ENCODE peak calls at places on chromosomes 13 and 19, in six cellular contexts. L is IMR-90, C is mesothelial cell of epicardium, D is Peyer's patch, N is GM20000, A is colonic mucosa. Z is an unnamed sample.

GRCh38 chr19:3360494-3361383 is 5.6 kb upstream of the NFIC start:
- DNase-seq in D (peak), C (no peak), N (peak), L (no peak), A (peak), Z (no peak)

GRCh38 chr13:74135306-74136088 is 1.3 kb upstream of the KLF12 start:
- DNase-seq in A (peak), L (peak), N (peak), C (peak), D (peak), Z (peak)

GRCh38 chr13:97976551-97977375 is 23.3 kb downstream of the IPO5 start:
- DNase-seq in L (no peak), D (no peak), N (no peak), C (no peak), A (peak), Z (no peak)

GRCh38 chr13:107867701-107868661 is 347.4 kb downstream of the LIG4 start:
- DNase-seq in L (peak), D (no peak), N (peak), C (peak), A (no peak), Z (peak)

GRCh38 chr13:37457594-37457993 is 141.0 kb downstream of the POSTN start:
- DNase-seq in C (no peak), A (no peak), N (no peak), L (peak), D (no peak), Z (no peak)

GRCh38 chr13:95360464-95361097 is 59.3 kb upstream of the ABCC4 start:
- DNase-seq in C (no peak), L (peak), D (no peak), A (no peak), N (no peak), Z (no peak)

GRCh38 chr13:52070929-52071523 is 46.5 kb downstream of the UTP14C start:
- DNase-seq in A (no peak), N (no peak), D (no peak), L (peak), C (no peak), Z (no peak)

GRCh38 chr13:54486421-54487166 is 1458.0 kb downstream of the OLFM4 start:
- DNase-seq in D (no peak), N (no peak), C (no peak), L (no peak), A (no peak), Z (no peak)

GRCh38 chr13:80458546-80458945 is 117.6 kb upstream of the SPRY2 start:
- DNase-seq in C (no peak), A (no peak), L (no peak), N (no peak), D (no peak), Z (no peak)

GRCh38 chr13:101875717-101876393 is 423.4 kb downstream of the ITGBL1 start:
- DNase-seq in L (peak), C (no peak), D (no peak), N (no peak), A (no peak), Z (no peak)

GRCh38 chr19:3210347-3211017 is 14.0 kb upstream of the CELF5 start:
- DNase-seq in A (peak), L (no peak), N (peak), D (peak), C (peak), Z (no peak)

GRCh38 chr19:46759817-46760333 is 13.6 kb upstream of the STRN4 start:
- DNase-seq in D (no peak), A (no peak), C (no peak), N (no peak), L (peak), Z (no peak)

GRCh38 chr19:27672309-27673047 is 1540.5 kb downstream of the UQCRFS1 start:
- DNase-seq in L (no peak), C (no peak), A (no peak), N (no peak), D (no peak), Z (peak)

GRCh38 chr19:10701955-10702307 is 692 bp downstream of the QTRT1 start:
- DNase-seq in N (peak), C (peak), A (peak), D (peak), L (no peak), Z (no peak)

GRCh38 chr13:23020246-23020843 is 160.4 kb upstream of the SGCG start:
- DNase-seq in D (no peak), N (peak), C (peak), A (peak), L (peak), Z (no peak)

GRCh38 chr13:71751074-71751473 is 115.9 kb downstream of the DACH1 start:
- DNase-seq in A (no peak), C (no peak), N (no peak), L (no peak), D (no peak), Z (no peak)

GRCh38 chr19:41302624-41303351 is 7.2 kb upstream of the CCDC97 start:
- DNase-seq in A (no peak), D (peak), C (no peak), N (peak), L (no peak), Z (no peak)

GRCh38 chr13:83895994-83896580 is 13.8 kb upstream of the SLITRK1 start:
- DNase-seq in C (no peak), N (no peak), D (no peak), L (peak), A (no peak), Z (no peak)

GRCh38 chr19:10352764-10353671 is 13.6 kb upstream of the ICAM3 start:
- DNase-seq in A (peak), D (no peak), L (no peak), C (peak), N (no peak), Z (no peak)

GRCh38 chr19:12946092-12946845 is 607 bp downstream of the RAD23A start:
- DNase-seq in D (peak), L (peak), C (peak), A (peak), N (peak), Z (peak)

GRCh38 chr13:95378603-95379002 is 77.4 kb upstream of the ABCC4 start:
- DNase-seq in D (no peak), L (no peak), A (no peak), C (no peak), N (no peak), Z (no peak)

GRCh38 chr19:28577666-28578065 is 635.3 kb downstream of the UQCRFS1 start:
- DNase-seq in L (no peak), N (no peak), D (no peak), A (no peak), C (no peak), Z (no peak)

GRCh38 chr19:48632692-48633147 is 4.5 kb downstream of the DBP start:
- DNase-seq in L (peak), C (no peak), A (no peak), N (no peak), D (no peak), Z (no peak)

GRCh38 chr19:54137913-54138776 is 583 bp downstream of the CNOT3 start:
- DNase-seq in L (no peak), N (no peak), C (no peak), A (peak), D (no peak), Z (no peak)

GRCh38 chr19:35002037-35002535 is 2.0 kb downstream of the GRAMD1A start:
- DNase-seq in A (no peak), D (no peak), N (peak), L (no peak), C (no peak), Z (no peak)

GRCh38 chr19:10644351-10645007 is 9.7 kb upstream of the ILF3 start:
- DNase-seq in C (peak), A (peak), N (peak), L (peak), D (peak), Z (peak)

GRCh38 chr19:34336781-34337271 is 28.2 kb upstream of the GPI start:
- DNase-seq in L (peak), C (no peak), D (no peak), N (peak), A (no peak), Z (no peak)

GRCh38 chr19:39335168-39335567 is 675 bp downstream of the GMFG start:
- DNase-seq in C (no peak), A (no peak), D (no peak), N (peak), L (no peak), Z (no peak)

GRCh38 chr19:12365372-12366162 is at the start of gene ZNF442:
- DNase-seq in C (peak), L (peak), A (peak), N (peak), D (peak), Z (peak)

GRCh38 chr13:55359067-55359466 is 1781.7 kb upstream of the PRR20A start:
- DNase-seq in N (no peak), D (no peak), C (no peak), L (no peak), A (no peak), Z (no peak)

GRCh38 chr19:952680-953500 is 27.1 kb downstream of the ARID3A start:
- DNase-seq in L (no peak), C (no peak), D (peak), N (no peak), A (peak), Z (no peak)

GRCh38 chr19:28292822-28293500 is 920.0 kb downstream of the UQCRFS1 start:
- DNase-seq in L (no peak), C (no peak), D (no peak), A (no peak), N (no peak), Z (no peak)

GRCh38 chr19:56132316-56132822 is 8.7 kb upstream of the ZNF444 start:
- DNase-seq in N (no peak), D (no peak), L (peak), A (no peak), C (no peak), Z (no peak)

GRCh38 chr19:3338541-3339181 is 27.7 kb upstream of the NFIC start:
- DNase-seq in D (peak), N (no peak), L (no peak), C (no peak), A (peak), Z (no peak)

GRCh38 chr13:74040200-74040599 is 94.0 kb downstream of the KLF12 start:
- DNase-seq in N (peak), L (peak), A (peak), D (peak), C (peak), Z (no peak)

GRCh38 chr13:29956771-29957170 is 106.4 kb upstream of the UBL3 start:
- DNase-seq in N (no peak), L (no peak), D (no peak), C (no peak), A (no peak), Z (peak)

GRCh38 chr13:114144606-114145244 is 12.3 kb upstream of the RASA3 start:
- DNase-seq in D (no peak), L (no peak), A (no peak), N (no peak), C (no peak), Z (no peak)

GRCh38 chr13:98838776-98839175 is 86.3 kb upstream of the SLC15A1 start:
- DNase-seq in A (no peak), C (no peak), L (peak), N (no peak), D (no peak), Z (no peak)

GRCh38 chr13:111187879-111188643 is 73.0 kb downstream of the ARHGEF7 start:
- DNase-seq in N (no peak), L (peak), D (no peak), C (no peak), A (no peak), Z (no peak)

GRCh38 chr19:30253581-30253996 is 118.6 kb upstream of the ZNF536 start:
- DNase-seq in N (no peak), L (no peak), C (no peak), A (no peak), D (no peak), Z (no peak)

GRCh38 chr19:7934766-7935165 is 8.7 kb downstream of the TIMM44 start:
- DNase-seq in D (no peak), A (no peak), L (no peak), N (no peak), C (no peak), Z (no peak)

GRCh38 chr19:7932930-7933300 is 7.0 kb upstream of the CTXN1 start:
- DNase-seq in D (no peak), A (no peak), N (no peak), L (no peak), C (no peak), Z (no peak)

GRCh38 chr19:7933828-7934725 is 8.1 kb upstream of the CTXN1 start:
- DNase-seq in L (no peak), A (peak), C (no peak), D (no peak), N (no peak), Z (no peak)

GRCh38 chr19:7932276-7932929 is 6.5 kb upstream of the CTXN1 start:
- DNase-seq in C (no peak), N (no peak), L (no peak), A (no peak), D (no peak), Z (no peak)

GRCh38 chr19:7933411-7933810 is 7.5 kb upstream of the CTXN1 start:
- DNase-seq in L (no peak), A (no peak), C (no peak), D (no peak), N (no peak), Z (no peak)
- TF ChIP-seq CTCF in L (peak), A (no peak), C (peak), D (no peak), N (no peak), Z (peak)

GRCh38 chr19:17727843-17728242 is 8.6 kb downstream of the MAP1S start:
- DNase-seq in A (no peak), C (no peak), N (no peak), L (no peak), D (no peak), Z (no peak)

GRCh38 chr19:17726136-17726741 is 7.0 kb downstream of the MAP1S start:
- DNase-seq in N (no peak), L (no peak), D (no peak), C (no peak), A (no peak), Z (no peak)

GRCh38 chr19:17726914-17727773 is 7.9 kb downstream of the MAP1S start:
- DNase-seq in A (no peak), D (no peak), L (no peak), N (no peak), C (no peak), Z (no peak)

GRCh38 chr19:17724655-17725054 is 5.4 kb downstream of the MAP1S start:
- DNase-seq in D (no peak), C (no peak), L (no peak), A (no peak), N (no peak), Z (no peak)

DNA sequence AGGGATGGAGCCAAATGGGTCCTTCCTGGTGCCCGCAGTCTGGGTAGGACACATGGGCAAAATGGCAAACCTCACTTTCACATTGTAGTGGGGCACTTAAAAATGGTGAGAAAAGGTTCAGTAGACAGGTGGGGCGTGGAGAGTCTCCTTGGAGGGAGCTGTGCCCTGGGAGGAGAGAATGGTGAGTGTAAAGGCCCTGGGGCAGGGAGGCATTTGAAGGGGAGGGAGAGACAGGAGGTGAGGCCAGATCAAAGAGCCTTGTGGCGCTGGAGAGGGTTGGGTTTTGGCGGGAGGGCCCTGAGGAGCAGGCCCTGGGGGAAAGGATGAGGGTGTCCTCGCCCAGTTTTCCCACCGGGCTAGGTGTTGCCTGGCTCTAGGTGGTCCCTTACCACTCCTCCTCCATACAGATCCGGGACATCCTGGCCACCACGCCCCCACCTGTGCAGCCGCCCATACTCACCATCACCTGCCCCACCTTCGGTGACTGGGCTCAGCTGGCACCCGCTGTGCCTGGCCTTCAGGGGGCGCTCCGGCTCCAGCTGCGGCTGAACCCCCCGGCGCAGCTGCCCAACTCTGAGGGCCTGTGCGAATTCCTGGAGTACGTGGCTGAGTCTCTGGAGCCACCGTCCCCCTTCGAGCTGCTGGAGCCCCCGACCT is 6.3 kb downstream of the MAP1S start:
- DNase-seq in D (no peak), N (no peak), A (no peak), C (no peak), L (no peak), Z (no peak)
- TF ChIP-seq CTCF in D (peak), N (peak), A (no peak), C (peak), L (peak), Z (peak)

GRCh38 chr19:17220207-17220758 is 5.1 kb downstream of the USE1 start:
- DNase-seq in D (peak), N (no peak), C (no peak), L (peak), A (peak), Z (no peak)

GRCh38 chr19:17227798-17228367 is 1.9 kb downstream of the OCEL1 start:
- DNase-seq in A (no peak), C (no peak), L (no peak), D (no peak), N (no peak), Z (no peak)

GRCh38 chr19:17229890-17230289 is 3.9 kb downstream of the OCEL1 start:
- DNase-seq in A (no peak), N (no peak), C (no peak), L (no peak), D (no peak), Z (no peak)

GRCh38 chr19:17225051-17225450 is 975 bp upstream of the OCEL1 start:
- DNase-seq in D (no peak), C (no peak), A (no peak), L (no peak), N (no peak), Z (no peak)

GRCh38 chr19:17226002-17226933 is at the start of gene OCEL1:
- DNase-seq in A (peak), D (peak), C (peak), L (peak), N (peak), Z (peak)
- TF ChIP-seq CTCF in A (no peak), D (no peak), C (no peak), L (no peak), N (no peak), Z (no peak)

GRCh38 chr19:7866399-7867091 is 7.6 kb downstream of the PRR36 start:
- DNase-seq in D (peak), N (no peak), L (no peak), C (no peak), A (no peak), Z (no peak)
- TF ChIP-seq CTCF in D (no peak), N (no peak), L (no peak), C (no peak), A (no peak), Z (no peak)